ENCODE peak calls at places on chromosomes 5 and 9, in eight cellular contexts. T is progenitor cell of endocrine pancreas; Q is activated naive CD4-positive, alpha-beta T cell treated with anti-CD3 and anti-CD28 coated beads, Interleukin-2, amount 50 U/mL, for 16 hours; A is ELR; E is ovary; X is hippocampal formation; Z is GM13977; L is ascending aorta. Y is an unnamed sample.

GRCh38 chr5:321233-321725 is at the start of gene AHRR:
- DNase-seq in A (peak; percentile 83), E (peak; percentile 41), Z (peak; percentile 92), Q (peak; percentile 48), X (peak; percentile 2), T (peak; percentile 56), L (peak; percentile 60), Y (no peak)

GRCh38 chr9:116658265-116658664 is 28.8 kb upstream of the TRIM32 start:
- DNase-seq in Z (no peak), T (no peak), Q (no peak), X (no peak), E (no peak), L (no peak), A (no peak), Y (no peak)

GRCh38 chr5:883475-884181 is 9.0 kb downstream of the BRD9 start:
- DNase-seq in T (no peak), E (no peak), Q (no peak), X (peak; percentile 13), A (no peak), Z (no peak), L (no peak), Y (no peak)

GRCh38 chr9:8456327-8456726 is 656.7 kb upstream of the DMAC1 start:
- DNase-seq in T (no peak), E (no peak), X (no peak), A (no peak), L (no peak), Z (no peak), Q (no peak), Y (no peak)

GRCh38 chr5:14034991-14035390 is 90.5 kb upstream of the DNAH5 start:
- DNase-seq in L (no peak), X (no peak), E (no peak), A (no peak), Q (no peak), Z (no peak), T (no peak), Y (no peak)

GRCh38 chr9:16002816-16003215 is 450.0 kb downstream of the CCDC171 start:
- DNase-seq in A (peak; percentile 60), T (no peak), L (no peak), X (no peak), Q (no peak), E (no peak), Z (no peak), Y (no peak)

GRCh38 chr5:96080557-96080956 is 118.9 kb upstream of the ELL2 start:
- DNase-seq in E (no peak), Q (no peak), T (no peak), Z (no peak), A (peak; percentile 84), L (no peak), X (no peak), Y (no peak)

GRCh38 chr9:107280543-107280942 is 2.5 kb upstream of the RAD23B start:
- DNase-seq in E (no peak), Z (no peak), L (no peak), T (no peak), A (peak; percentile 63), Q (no peak), X (no peak), Y (no peak)

GRCh38 chr5:109964136-109964535 is 274.4 kb downstream of the MAN2A1 start:
- DNase-seq in X (no peak), Q (no peak), A (peak; percentile 43), E (no peak), Z (no peak), T (no peak), L (no peak), Y (no peak)

GRCh38 chr9:34500623-34501267 is 22.0 kb downstream of the ENHO start:
- DNase-seq in E (peak; percentile 32), X (peak; percentile 49), Z (peak; percentile 74), L (peak; percentile 75), A (peak; percentile 42), T (peak; percentile 61), Q (peak; percentile 79), Y (no peak)

GRCh38 chr9:93304574-93305496 is 120.9 kb downstream of the WNK2 start:
- DNase-seq in T (peak; percentile 56), Z (peak; percentile 75), A (peak; percentile 64), Q (peak; percentile 13), X (peak; percentile 49), E (peak; percentile 40), L (peak; percentile 67), Y (peak; percentile 69)

GRCh38 chr9:85941966-85942912 is 1.3 kb downstream of the NAA35 start:
- DNase-seq in Q (no peak), Z (no peak), L (no peak), X (no peak), T (no peak), A (peak; percentile 19), E (no peak), Y (no peak)

GRCh38 chr9:134158753-134159392 is 5.5 kb downstream of the RNU6ATAC start:
- DNase-seq in Z (no peak), Q (no peak), X (no peak), A (no peak), T (no peak), L (no peak), E (no peak), Y (no peak)

GRCh38 chr9:114250235-114250568 is 72.7 kb upstream of the ORM1 start:
- DNase-seq in A (no peak), T (no peak), L (peak; percentile 92), E (peak; percentile 75), X (peak; percentile 86), Q (no peak), Z (no peak), Y (peak; percentile 70)